ENCODE peak calls at places on chromosomes 2 and 18, in four cellular contexts. Z, C, H and P are unnamed samples.

GRCh38 chr2:64137567-64137966 is 6.7 kb downstream of the PELI1 start:
- DNase-seq in Z (no peak), C (no peak), H (peak; percentile 14), P (no peak)

GRCh38 chr18:48002933-48003365 is 72.5 kb upstream of the SMAD2 start:
- DNase-seq in Z (no peak), C (no peak), H (no peak), P (peak; percentile 21)

GRCh38 chr2:166916987-166917386 is 28.7 kb downstream of the XIRP2 start:
- DNase-seq in Z (no peak), C (no peak), H (no peak), P (no peak)

GRCh38 chr18:28684746-28685145 is 507.8 kb upstream of the CDH2 start:
- DNase-seq in Z (no peak), C (no peak), H (no peak), P (no peak)

GRCh38 chr2:238108423-238109201 is 8.5 kb downstream of the ESPNL start:
- DNase-seq in Z (no peak), C (peak; percentile 73), H (peak; percentile 37), P (no peak)

GRCh38 chr2:50620783-50621182 is 411.1 kb downstream of the NRXN1 start:
- DNase-seq in Z (no peak), C (no peak), H (no peak), P (no peak)

GRCh38 chr2:44934024-44934423 is 7.5 kb upstream of the SIX3 start:
- DNase-seq in Z (no peak), C (peak; percentile 73), H (no peak), P (no peak)

GRCh38 chr2:62578837-62579640 is 73.0 kb upstream of the TMEM17 start:
- DNase-seq in Z (peak; percentile 76), C (no peak), H (no peak), P (no peak)

GRCh38 chr2:74006424-74006823 is 21.7 kb downstream of the TET3 start:
- DNase-seq in Z (no peak), C (no peak), H (no peak), P (no peak)

GRCh38 chr2:86703704-86704370 is 16.3 kb upstream of the RMND5A start:
- DNase-seq in Z (no peak), C (no peak), H (no peak), P (no peak)

GRCh38 chr18:56890632-56891031 is 239.5 kb downstream of the WDR7 start:
- DNase-seq in Z (peak; percentile 68), C (no peak), H (no peak), P (no peak)

GRCh38 chr18:6595666-6596065 is 133.8 kb upstream of the ARHGAP28 start:
- DNase-seq in Z (no peak), C (no peak), H (no peak), P (no peak)

GRCh38 chr2:47822518-47822917 is 39.6 kb downstream of the MSH6 start:
- DNase-seq in Z (no peak), C (no peak), H (no peak), P (no peak)

GRCh38 chr2:174618179-174618578 is 20.6 kb upstream of the WIPF1 start:
- DNase-seq in Z (no peak), C (no peak), H (no peak), P (no peak)

GRCh38 chr2:239760596-239760995 is 264.5 kb downstream of the NDUFA10 start:
- DNase-seq in Z (no peak), C (no peak), H (no peak), P (no peak)

GRCh38 chr2:11684894-11685460 is 15.0 kb upstream of the NTSR2 start:
- DNase-seq in Z (no peak), C (no peak), H (no peak), P (no peak)

GRCh38 chr18:48975817-48976649 is 25.3 kb upstream of the SMAD7 start:
- DNase-seq in Z (no peak), C (peak; percentile 74), H (peak; percentile 81), P (peak; percentile 76)

GRCh38 chr2:153940511-153940910 is 68.8 kb downstream of the GALNT13 start:
- DNase-seq in Z (no peak), C (no peak), H (no peak), P (no peak)

GRCh38 chr2:236870401-236870800 is 215.3 kb upstream of the COPS8 start:
- DNase-seq in Z (no peak), C (peak; percentile 0), H (no peak), P (no peak)

GRCh38 chr2:10103179-10103578 is 19.4 kb upstream of the RRM2 start:
- DNase-seq in Z (no peak), C (no peak), H (no peak), P (no peak)

GRCh38 chr18:9474103-9474982 is 970 bp upstream of the RALBP1 start:
- DNase-seq in Z (peak; percentile 66), C (peak; percentile 48), H (peak; percentile 75), P (peak; percentile 33)

GRCh38 chr2:113105047-113105446 is 22.4 kb upstream of the IL1RN start:
- DNase-seq in Z (no peak), C (no peak), H (peak; percentile 21), P (no peak)

GRCh38 chr18:36309436-36310391 is 12.2 kb downstream of the FHOD3 start:
- DNase-seq in Z (no peak), C (peak; percentile 42), H (no peak), P (no peak)

GRCh38 chr18:61859118-61859517 is 33.7 kb downstream of the RNF152 start:
- DNase-seq in Z (no peak), C (no peak), H (no peak), P (no peak)
- TF ChIP-seq JUND in Z (no peak), C (no peak), H (no peak), P (no peak)

GRCh38 chr2:164661349-164661748 is 40.1 kb upstream of the GRB14 start:
- DNase-seq in Z (no peak), C (no peak), H (no peak), P (no peak)
- TF ChIP-seq JUND in Z (no peak), C (no peak), H (no peak), P (no peak)

DNA sequence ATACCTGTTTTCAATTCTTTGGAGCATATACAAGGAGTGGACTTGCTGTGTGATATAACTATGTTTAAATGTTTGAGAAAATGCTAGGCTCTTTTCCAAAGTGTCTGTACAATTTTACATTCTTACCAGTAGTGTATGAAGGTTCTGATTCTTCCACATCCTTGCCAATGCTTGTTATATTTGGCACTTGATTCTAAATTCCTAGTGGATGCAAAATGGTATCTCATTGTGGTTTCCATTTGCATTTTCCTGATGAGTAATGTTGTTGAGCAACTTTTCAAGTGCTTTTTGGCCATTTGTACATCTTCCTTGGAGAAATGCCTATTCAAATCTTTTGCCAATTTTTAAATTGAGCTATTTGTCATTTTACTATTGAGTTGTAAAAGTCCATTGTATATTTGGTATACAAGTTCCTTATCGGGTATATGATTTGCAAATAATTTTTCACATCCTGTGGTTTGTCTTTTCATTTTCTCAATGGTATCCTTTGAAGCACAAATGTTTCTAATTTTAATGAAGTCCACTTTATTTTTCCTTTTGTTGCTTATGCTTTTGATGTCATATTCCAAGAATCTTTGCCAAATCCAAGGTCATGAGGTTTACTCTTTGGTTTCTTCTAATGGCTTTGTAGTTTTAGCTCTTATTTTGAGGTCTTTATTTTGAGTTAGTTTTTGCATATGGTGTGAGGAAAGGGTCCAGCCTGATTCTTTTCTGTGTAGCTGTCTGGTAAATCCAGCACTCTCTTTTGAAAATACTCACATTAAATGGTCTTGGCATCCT is 33.2 kb upstream of the CWC22 start:
- DNase-seq in Z (no peak), C (no peak), H (no peak), P (no peak)
- TF ChIP-seq JUND in Z (no peak), C (no peak), H (no peak), P (no peak)

GRCh38 chr2:199015072-199015471 is 442.7 kb downstream of the SATB2 start:
- DNase-seq in Z (no peak), C (no peak), H (no peak), P (no peak)

GRCh38 chr2:199011908-199012307 is 445.8 kb downstream of the SATB2 start:
- DNase-seq in Z (no peak), C (no peak), H (no peak), P (no peak)
- TF ChIP-seq JUND in Z (no peak), C (no peak), H (no peak), P (no peak)

GRCh38 chr18:2096581-2096980 is 474.7 kb downstream of the METTL4 start:
- DNase-seq in Z (no peak), C (no peak), H (no peak), P (no peak)
- TF ChIP-seq JUND in Z (no peak), C (no peak), H (no peak), P (no peak)

GRCh38 chr2:196276421-196276820 is 105.0 kb upstream of the STK17B start:
- DNase-seq in Z (peak; percentile 39), C (no peak), H (no peak), P (no peak)

GRCh38 chr2:196279496-196279895 is 108.1 kb upstream of the STK17B start:
- DNase-seq in Z (no peak), C (no peak), H (no peak), P (no peak)

GRCh38 chr2:196278491-196278911 is 107.1 kb upstream of the STK17B start:
- DNase-seq in Z (no peak), C (no peak), H (no peak), P (no peak)

GRCh38 chr2:196275646-196276352 is 104.4 kb upstream of the STK17B start:
- DNase-seq in Z (no peak), C (no peak), H (no peak), P (no peak)

DNA sequence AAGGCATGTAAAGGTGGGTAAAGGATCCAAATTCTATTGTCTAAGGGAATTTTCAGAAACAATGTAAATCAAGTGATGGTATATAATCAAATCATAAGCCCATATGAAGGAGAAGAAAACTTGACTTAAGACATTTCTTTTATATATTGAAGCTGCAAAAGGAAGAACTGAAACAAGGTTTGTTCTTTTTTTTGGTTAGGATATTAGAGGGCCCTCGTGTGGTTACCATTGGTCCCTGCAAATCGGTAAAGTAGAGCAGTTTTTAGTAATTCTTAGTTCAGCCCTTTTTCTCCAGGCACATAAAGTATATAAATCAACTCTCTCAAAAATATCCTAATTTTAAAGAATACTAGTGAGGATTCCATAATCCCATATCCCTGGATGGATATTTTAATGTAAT is 105.6 kb upstream of the STK17B start:
- DNase-seq in Z (no peak), C (no peak), H (peak; percentile 23), P (no peak)
- TF ChIP-seq JUND in Z (no peak), C (no peak), H (no peak), P (no peak)

GRCh38 chr2:100142393-100142792 is at the start of gene AFF3:
- DNase-seq in Z (no peak), C (no peak), H (no peak), P (no peak)
- TF ChIP-seq JUND in Z (no peak), C (no peak), H (no peak), P (no peak)